ENCODE peak calls at places on chromosome 19, in ten cellular contexts. V is right cardiac atrium, G is psoas muscle, M is neural progenitor cell, C is heart left ventricle, R is keratinocyte, A is aorta, Z is cardiac muscle cell, N is GM23338, K is endothelial cell of umbilical vein. X is an unnamed sample. For H3K27me3, the result is how much of the 10 kb centered on the place peaks cover.

GRCh38 chr19:52345162-52345561 is 9.1 kb downstream of the ZNF610 start:
- DNase-seq in V (no peak), G (no peak), M (no peak), C (no peak), R (no peak), A (no peak), Z (no peak), N (no peak), K (no peak), X (no peak)

GRCh38 chr19:50556236-50557008 is 11.8 kb downstream of the LRRC4B start:
- DNase-seq in V (peak), G (peak), M (peak), C (peak), R (peak), A (peak), Z (peak), N (peak), K (peak), X (peak)

GRCh38 chr19:10408511-10409291 is 5.4 kb upstream of the CDC37 start:
- DNase-seq in V (peak), G (no peak), M (no peak), C (no peak), R (no peak), A (no peak), Z (no peak), N (no peak), K (no peak), X (no peak)

GRCh38 chr19:33214621-33215020 is 11.0 kb downstream of the SLC7A10 start:
- DNase-seq in V (no peak), G (no peak), M (peak), C (no peak), R (no peak), A (no peak), Z (peak), N (peak), K (no peak), X (no peak)

GRCh38 chr19:11479470-11480080 is 1.3 kb downstream of the ELAVL3 start:
- DNase-seq in V (peak), G (no peak), M (peak), C (no peak), R (no peak), A (no peak), Z (peak), N (peak), K (no peak), X (no peak)

GRCh38 chr19:48961051-48961649 is 4.0 kb upstream of the FTL start:
- DNase-seq in V (peak), G (no peak), M (no peak), C (no peak), R (no peak), A (no peak), Z (no peak), N (no peak), K (no peak), X (no peak)

GRCh38 chr19:7534531-7534980 is 961 bp upstream of the PNPLA6 start:
- DNase-seq in V (peak), G (peak), M (peak), C (peak), R (no peak), A (peak), Z (peak), N (peak), K (peak), X (peak)

GRCh38 chr19:46840157-46840942 is 10.3 kb downstream of the AP2S1 start:
- DNase-seq in V (peak), G (peak), M (peak), C (no peak), R (no peak), A (no peak), Z (peak), N (peak), K (peak), X (no peak)

GRCh38 chr19:35266904-35267817 is 1.6 kb upstream of the USF2 start:
- DNase-seq in V (peak), G (peak), M (peak), C (peak), R (no peak), A (peak), Z (no peak), N (peak), K (peak), X (no peak)

GRCh38 chr19:38900220-38900629 is 456 bp downstream of the NFKBIB start:
- DNase-seq in V (no peak), G (no peak), M (no peak), C (no peak), R (no peak), A (no peak), Z (no peak), N (no peak), K (no peak), X (no peak)

GRCh38 chr19:30085394-30085793 is 143.4 kb downstream of the URI1 start:
- DNase-seq in V (no peak), G (no peak), M (peak), C (no peak), R (no peak), A (peak), Z (peak), N (peak), K (no peak), X (no peak)

GRCh38 chr19:39671739-39672363 is 16.1 kb downstream of the LGALS16 start:
- DNase-seq in V (no peak), G (no peak), M (peak), C (no peak), R (no peak), A (no peak), Z (peak), N (peak), K (peak), X (no peak)

GRCh38 chr19:5903054-5903501 is 512 bp downstream of the NDUFA11 start:
- DNase-seq in V (no peak), G (no peak), M (no peak), C (no peak), R (no peak), A (no peak), Z (peak), N (peak), K (no peak), X (no peak)

GRCh38 chr19:1049841-1050240 is 9.9 kb downstream of the ABCA7 start:
- DNase-seq in V (peak), G (no peak), M (no peak), C (no peak), R (no peak), A (no peak), Z (no peak), N (no peak), K (no peak), X (no peak)

GRCh38 chr19:52936151-52936957 is 13.1 kb upstream of the ZNF888 start:
- DNase-seq in V (no peak), G (no peak), M (no peak), C (no peak), R (no peak), A (no peak), Z (no peak), N (no peak), K (peak), X (no peak)

GRCh38 chr19:39506598-39506943 is 7.8 kb downstream of the DLL3 start:
- DNase-seq in V (no peak), G (no peak), M (no peak), C (no peak), R (no peak), A (no peak), Z (no peak), N (no peak), K (no peak), X (no peak)

GRCh38 chr19:36604656-36605100 is 435 bp upstream of the ZNF382 start:
- DNase-seq in V (peak), G (peak), M (peak), C (peak), R (no peak), A (peak), Z (peak), N (peak), K (peak), X (no peak)

GRCh38 chr19:5828661-5829566 is 10.6 kb downstream of the FUT6 start:
- DNase-seq in V (peak), G (no peak), M (peak), C (peak), R (no peak), A (no peak), Z (peak), N (peak), K (peak), X (no peak)

GRCh38 chr19:14556662-14557188 is 15.1 kb downstream of the NDUFB7 start:
- DNase-seq in V (peak), G (peak), M (peak), C (peak), R (peak), A (peak), Z (peak), N (peak), K (peak), X (peak)

GRCh38 chr19:29665826-29666633 is 769 bp downstream of the PLEKHF1 start:
- DNase-seq in V (peak), G (peak), M (peak), C (peak), R (no peak), A (peak), Z (peak), N (peak), K (no peak), X (no peak)

GRCh38 chr19:6108721-6109633 is 1.3 kb downstream of the RFX2 start:
- DNase-seq in V (peak), G (peak), M (peak), C (peak), R (no peak), A (peak), Z (no peak), N (peak), K (peak), X (no peak)

GRCh38 chr19:39506944-39507714 is 7.8 kb upstream of the SELENOV start:
- DNase-seq in V (peak), G (no peak), M (peak), C (no peak), R (no peak), A (no peak), Z (peak), N (peak), K (peak), X (no peak)

GRCh38 chr19:6528544-6529121 is 2.2 kb upstream of the TNFSF9 start:
- DNase-seq in V (peak), G (peak), M (no peak), C (peak), R (no peak), A (no peak), Z (peak), N (peak), K (no peak), X (no peak)

GRCh38 chr19:49684251-49684982 is 5.0 kb upstream of the ADM5 start:
- DNase-seq in V (peak), G (no peak), M (peak), C (no peak), R (no peak), A (no peak), Z (peak), N (peak), K (no peak), X (no peak)

GRCh38 chr19:45900661-45901431 is 1.6 kb downstream of the MYPOP start:
- DNase-seq in V (peak), G (no peak), M (no peak), C (no peak), R (no peak), A (no peak), Z (no peak), N (peak), K (no peak), X (no peak)

GRCh38 chr19:10604460-10604980 is 17.4 kb upstream of the AP1M2 start:
- DNase-seq in V (peak), G (no peak), M (no peak), C (peak), R (no peak), A (no peak), Z (no peak), N (no peak), K (peak), X (no peak)

GRCh38 chr19:2149980-2150793 is 1.2 kb downstream of the AP3D1 start:
- DNase-seq in V (no peak), G (no peak), M (peak), C (no peak), R (no peak), A (no peak), Z (no peak), N (peak), K (peak), X (no peak)
- H3K27ac ChIP-seq in V (no peak), G (peak), M (no peak), C (peak), R (peak), A (no peak), Z (peak), N (peak), K (peak), X (peak)

GRCh38 chr19:41995959-41996797 is 2.1 kb upstream of the ATP1A3 start:
- DNase-seq in V (no peak), G (no peak), M (peak), C (no peak), R (no peak), A (no peak), Z (no peak), N (peak), K (no peak), X (no peak)
- H3K27me3 ChIP-seq in V (under half), G (half or more), M (half or more), C (under half), R (half or more), A (under half), Z (half or more), N (half or more), K (under half), X (under half)

DNA sequence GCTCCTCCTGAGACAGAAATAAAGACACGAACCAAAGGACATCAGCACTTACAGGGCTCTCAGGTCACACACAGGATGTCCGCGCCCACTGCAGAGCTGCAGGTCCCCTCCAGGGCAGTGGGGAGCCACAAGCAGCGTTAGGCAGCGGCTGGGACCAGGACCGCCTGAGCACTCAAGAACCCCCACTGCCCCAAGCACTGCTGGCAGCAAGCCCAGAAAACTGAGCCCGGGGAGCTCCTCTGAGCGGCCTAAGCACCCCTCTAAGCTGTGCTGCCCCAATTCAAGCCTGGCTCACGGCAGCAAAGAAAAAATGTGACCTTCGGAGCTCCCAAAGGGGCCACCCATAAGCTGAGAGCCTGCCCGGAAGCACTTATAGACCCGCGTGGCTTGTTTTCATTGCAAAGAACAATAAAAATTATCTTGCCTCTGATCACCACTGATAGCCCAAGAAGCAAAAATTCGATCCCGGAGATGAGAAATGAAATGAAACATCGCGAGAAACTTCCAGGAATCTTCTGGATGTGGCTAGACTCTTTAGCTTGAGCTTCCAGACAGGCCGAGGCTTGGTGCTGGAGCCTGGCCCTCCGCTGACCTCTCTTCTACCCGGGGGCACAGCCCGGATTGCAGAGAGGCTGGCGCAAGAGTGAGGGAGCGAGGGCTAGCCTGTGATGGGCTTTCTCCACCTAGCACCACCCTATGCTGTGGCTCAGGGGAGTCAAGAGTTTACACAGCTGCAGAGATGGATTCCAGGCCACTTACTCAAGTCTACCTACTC is 6.3 kb downstream of the DPP9 start:
- DNase-seq in V (no peak), G (no peak), M (no peak), C (no peak), R (no peak), A (no peak), Z (no peak), N (no peak), K (peak), X (no peak)
- H3K27ac ChIP-seq in V (no peak), G (peak), M (no peak), C (no peak), R (peak), A (no peak), Z (no peak), N (no peak), K (peak), X (peak)

DNA sequence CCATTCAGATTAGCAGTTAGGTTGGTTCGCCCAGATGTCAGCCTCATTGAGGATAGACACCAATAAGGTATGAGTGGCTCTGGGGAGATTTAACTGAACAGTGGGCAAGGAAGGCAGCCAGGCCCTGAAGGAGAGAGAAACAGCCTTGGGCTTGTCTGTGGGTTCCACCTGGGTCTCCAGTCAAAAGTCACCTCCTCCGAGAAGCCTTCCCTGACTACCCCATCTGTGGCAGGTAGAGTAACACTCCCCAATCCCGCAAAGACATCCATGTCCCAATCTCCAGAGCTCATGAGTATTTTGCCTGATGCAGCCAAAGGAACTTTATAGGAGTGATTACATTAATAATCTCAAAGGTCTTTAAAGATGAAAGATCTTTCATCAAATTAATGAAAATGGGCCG is 8.0 kb upstream of the YJU2 start:
- DNase-seq in V (no peak), G (no peak), M (no peak), C (no peak), R (no peak), A (no peak), Z (no peak), N (no peak), K (no peak), X (no peak)
- H3K27me3 ChIP-seq in V (under half), G (under half), M (under half), C (under half), R (under half), A (under half), Z (under half), N (under half), K (under half), X (under half)

GRCh38 chr19:18481505-18482222 is 40.2 kb downstream of the ELL start:
- DNase-seq in V (no peak), G (no peak), M (no peak), C (no peak), R (no peak), A (no peak), Z (no peak), N (no peak), K (no peak), X (no peak)
- H3K27ac ChIP-seq in V (no peak), G (peak), M (no peak), C (peak), R (no peak), A (no peak), Z (no peak), N (no peak), K (no peak), X (no peak)

DNA sequence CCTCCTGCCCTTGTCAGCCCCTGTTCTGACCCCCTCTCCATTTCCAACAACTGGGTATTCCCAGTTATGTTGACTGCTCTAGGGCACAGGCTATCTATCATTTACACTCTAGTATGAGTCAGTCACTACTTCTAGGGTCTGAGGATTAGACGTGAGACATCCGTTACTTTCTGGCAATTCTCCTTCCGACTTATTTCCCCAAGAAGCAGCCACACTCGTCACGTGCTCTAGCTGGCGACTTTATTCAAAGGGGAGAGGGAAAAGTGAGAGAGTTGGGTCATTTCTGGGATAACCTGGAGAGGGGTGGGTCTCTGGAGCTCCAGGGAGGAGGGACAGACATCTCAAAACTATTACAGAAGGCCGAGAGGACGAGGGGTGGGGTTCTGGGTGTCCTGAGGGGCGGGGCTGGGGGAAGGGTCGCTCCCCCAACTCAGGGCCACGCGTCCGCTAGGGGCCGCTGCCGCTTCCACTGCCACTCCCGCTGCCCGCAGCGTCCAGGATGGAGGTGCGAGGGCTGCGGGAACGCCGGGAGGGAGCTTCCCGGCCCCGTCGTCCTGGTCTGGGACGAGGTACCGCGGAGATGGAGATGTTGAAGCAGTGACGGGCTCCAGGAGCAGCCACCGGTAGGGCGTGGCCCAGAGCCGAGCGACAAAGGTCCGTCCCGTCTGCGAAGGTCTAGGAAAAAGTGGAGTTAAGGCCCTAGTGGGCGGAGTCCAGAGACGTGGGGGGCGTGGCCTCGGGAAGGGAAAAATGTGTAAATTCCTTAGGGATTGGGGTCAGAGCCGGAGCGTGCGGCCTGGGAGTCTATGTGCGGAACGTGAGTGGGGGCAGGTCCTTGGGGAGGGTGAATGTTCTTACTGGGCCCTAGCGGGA is 8.9 kb downstream of the RTBDN start:
- DNase-seq in V (no peak), G (no peak), M (peak), C (no peak), R (no peak), A (no peak), Z (peak), N (peak), K (peak), X (no peak)
- H3K27me3 ChIP-seq in V (under half), G (half or more), M (under half), C (under half), R (under half), A (under half), Z (under half), N (under half), K (under half), X (under half)